ENCODE peak calls at places on chromosome 10, in seven cellular contexts. One of them, this sample, is unnamed.

GRCh38 chr10:118522791-118523498 is 72.5 kb downstream of the PRLHR start:
- DNase-seq in endothelial cell: no peak
- DNase-seq in activated effector memory CD4-positive, alpha-beta T cell treated with anti-CD3 and anti-CD28 coated beads, Interleukin-2, amount 50 U/mL, for 16 hours: no peak
- DNase-seq in ACHN: peak
- DNase-seq in amygdala: no peak
- DNase-seq in GM12865: no peak
- DNase-seq in cerebellar cortex: no peak
- DNase-seq in this sample: no peak

GRCh38 chr10:13936826-13937225 is 350.1 kb downstream of the PRPF18 start:
- DNase-seq in endothelial cell: no peak
- DNase-seq in activated effector memory CD4-positive, alpha-beta T cell treated with anti-CD3 and anti-CD28 coated beads, Interleukin-2, amount 50 U/mL, for 16 hours: no peak
- DNase-seq in ACHN: no peak
- DNase-seq in amygdala: no peak
- DNase-seq in GM12865: no peak
- DNase-seq in cerebellar cortex: no peak
- DNase-seq in this sample: no peak

GRCh38 chr10:47095211-47095610 is 184.0 kb downstream of the PTPN20 start:
- DNase-seq in endothelial cell: no peak
- DNase-seq in activated effector memory CD4-positive, alpha-beta T cell treated with anti-CD3 and anti-CD28 coated beads, Interleukin-2, amount 50 U/mL, for 16 hours: no peak
- DNase-seq in ACHN: no peak
- DNase-seq in amygdala: no peak
- DNase-seq in GM12865: no peak
- DNase-seq in cerebellar cortex: no peak
- DNase-seq in this sample: no peak

GRCh38 chr10:103969857-103970627 is 3.1 kb downstream of the SLK start:
- DNase-seq in endothelial cell: no peak
- DNase-seq in activated effector memory CD4-positive, alpha-beta T cell treated with anti-CD3 and anti-CD28 coated beads, Interleukin-2, amount 50 U/mL, for 16 hours: no peak
- DNase-seq in ACHN: no peak
- DNase-seq in amygdala: no peak
- DNase-seq in GM12865: no peak
- DNase-seq in cerebellar cortex: peak
- DNase-seq in this sample: no peak

GRCh38 chr10:126268104-126268900 is 120.0 kb downstream of the ADAM12 start:
- DNase-seq in endothelial cell: no peak
- DNase-seq in activated effector memory CD4-positive, alpha-beta T cell treated with anti-CD3 and anti-CD28 coated beads, Interleukin-2, amount 50 U/mL, for 16 hours: no peak
- DNase-seq in ACHN: no peak
- DNase-seq in amygdala: no peak
- DNase-seq in GM12865: no peak
- DNase-seq in cerebellar cortex: no peak
- DNase-seq in this sample: no peak

GRCh38 chr10:99993994-99994689 is 15.6 kb downstream of the DNMBP start:
- DNase-seq in endothelial cell: no peak
- DNase-seq in activated effector memory CD4-positive, alpha-beta T cell treated with anti-CD3 and anti-CD28 coated beads, Interleukin-2, amount 50 U/mL, for 16 hours: peak
- DNase-seq in ACHN: no peak
- DNase-seq in amygdala: no peak
- DNase-seq in GM12865: peak
- DNase-seq in cerebellar cortex: no peak
- DNase-seq in this sample: no peak

GRCh38 chr10:83312570-83312969 is 826.7 kb upstream of the GHITM start:
- DNase-seq in endothelial cell: no peak
- DNase-seq in activated effector memory CD4-positive, alpha-beta T cell treated with anti-CD3 and anti-CD28 coated beads, Interleukin-2, amount 50 U/mL, for 16 hours: no peak
- DNase-seq in ACHN: no peak
- DNase-seq in amygdala: no peak
- DNase-seq in GM12865: no peak
- DNase-seq in cerebellar cortex: no peak
- DNase-seq in this sample: no peak

GRCh38 chr10:31709028-31709427 is 219.6 kb downstream of the ARHGAP12 start:
- DNase-seq in endothelial cell: no peak
- DNase-seq in activated effector memory CD4-positive, alpha-beta T cell treated with anti-CD3 and anti-CD28 coated beads, Interleukin-2, amount 50 U/mL, for 16 hours: no peak
- DNase-seq in ACHN: peak
- DNase-seq in amygdala: no peak
- DNase-seq in GM12865: peak
- DNase-seq in cerebellar cortex: peak
- DNase-seq in this sample: peak

GRCh38 chr10:122264442-122264841 is 6.7 kb upstream of the BTBD16 start:
- DNase-seq in endothelial cell: no peak
- DNase-seq in activated effector memory CD4-positive, alpha-beta T cell treated with anti-CD3 and anti-CD28 coated beads, Interleukin-2, amount 50 U/mL, for 16 hours: no peak
- DNase-seq in ACHN: peak
- DNase-seq in amygdala: no peak
- DNase-seq in GM12865: no peak
- DNase-seq in cerebellar cortex: no peak
- DNase-seq in this sample: no peak

GRCh38 chr10:82551501-82551900 is 676.5 kb downstream of the NRG3 start:
- DNase-seq in endothelial cell: no peak
- DNase-seq in activated effector memory CD4-positive, alpha-beta T cell treated with anti-CD3 and anti-CD28 coated beads, Interleukin-2, amount 50 U/mL, for 16 hours: no peak
- DNase-seq in ACHN: peak
- DNase-seq in amygdala: no peak
- DNase-seq in GM12865: no peak
- DNase-seq in cerebellar cortex: no peak
- DNase-seq in this sample: no peak

GRCh38 chr10:49744924-49745605 is 17.1 kb downstream of the OGDHL start:
- DNase-seq in endothelial cell: no peak
- DNase-seq in activated effector memory CD4-positive, alpha-beta T cell treated with anti-CD3 and anti-CD28 coated beads, Interleukin-2, amount 50 U/mL, for 16 hours: no peak
- DNase-seq in ACHN: no peak
- DNase-seq in amygdala: no peak
- DNase-seq in GM12865: no peak
- DNase-seq in cerebellar cortex: no peak
- DNase-seq in this sample: no peak